ENCODE peak calls at places on chromosomes 5 and 9, in six cellular contexts. E is CD8-positive, alpha-beta T cell; C is gastrocnemius medialis; W is HAP-1; O is hepatocyte; A is heart right ventricle. Q is an unnamed sample.

GRCh38 chr5:16411235-16411634 is 54.4 kb downstream of the ZNF622 start:
- DNase-seq in O (no peak), A (no peak), C (no peak), E (no peak), W (no peak), Q (no peak)

GRCh38 chr9:72554221-72554641 is 32.8 kb downstream of the TMC1 start:
- DNase-seq in E (no peak), A (no peak), O (peak; percentile 56), W (peak; percentile 96), C (no peak), Q (no peak)

GRCh38 chr5:1827410-1828397 is 26.5 kb downstream of the NDUFS6 start:
- DNase-seq in E (peak; percentile 26), C (no peak), W (no peak), A (no peak), O (no peak), Q (no peak)

GRCh38 chr9:132348676-132349075 is 6.1 kb downstream of the SETX start:
- DNase-seq in W (no peak), C (no peak), A (no peak), O (no peak), E (no peak), Q (no peak)

GRCh38 chr5:154517181-154517580 is 39.2 kb upstream of the HAND1 start:
- DNase-seq in A (no peak), O (no peak), E (no peak), C (no peak), W (no peak), Q (no peak)

GRCh38 chr9:4661165-4662095 is 664 bp upstream of the PLPP6 start:
- DNase-seq in A (no peak), W (no peak), O (no peak), C (no peak), E (no peak), Q (no peak)

GRCh38 chr9:123609844-123610243 is 253.8 kb downstream of the CRB2 start:
- DNase-seq in A (no peak), W (no peak), C (no peak), E (no peak), O (no peak), Q (no peak)

GRCh38 chr9:76905984-76906861 is at the start of gene PRUNE2:
- DNase-seq in W (peak; percentile 20), E (no peak), C (peak; percentile 34), A (peak; percentile 19), O (peak; percentile 92), Q (peak; percentile 9)

GRCh38 chr9:90921969-90922368 is 120.3 kb downstream of the SYK start:
- DNase-seq in W (no peak), E (no peak), O (no peak), A (no peak), C (no peak), Q (no peak)

GRCh38 chr5:106127341-106127781 is 1543.4 kb downstream of the EFNA5 start:
- DNase-seq in E (no peak), A (no peak), O (peak; percentile 26), W (no peak), C (no peak), Q (no peak)

GRCh38 chr5:157956271-157956885 is 97.4 kb upstream of the CLINT1 start:
- DNase-seq in A (no peak), E (no peak), O (peak; percentile 35), W (no peak), C (no peak), Q (no peak)

GRCh38 chr5:74994791-74995190 is 57.6 kb downstream of the GCNT4 start:
- DNase-seq in C (no peak), A (no peak), O (no peak), E (no peak), W (no peak), Q (no peak)

GRCh38 chr9:81772144-81772543 is 82.8 kb upstream of the TLE1 start:
- DNase-seq in C (no peak), A (no peak), O (no peak), W (no peak), E (no peak), Q (no peak)

GRCh38 chr5:122252319-122252718 is 59.7 kb upstream of the SNCAIP start:
- DNase-seq in A (no peak), W (no peak), E (no peak), C (no peak), O (peak; percentile 42), Q (no peak)

DNA sequence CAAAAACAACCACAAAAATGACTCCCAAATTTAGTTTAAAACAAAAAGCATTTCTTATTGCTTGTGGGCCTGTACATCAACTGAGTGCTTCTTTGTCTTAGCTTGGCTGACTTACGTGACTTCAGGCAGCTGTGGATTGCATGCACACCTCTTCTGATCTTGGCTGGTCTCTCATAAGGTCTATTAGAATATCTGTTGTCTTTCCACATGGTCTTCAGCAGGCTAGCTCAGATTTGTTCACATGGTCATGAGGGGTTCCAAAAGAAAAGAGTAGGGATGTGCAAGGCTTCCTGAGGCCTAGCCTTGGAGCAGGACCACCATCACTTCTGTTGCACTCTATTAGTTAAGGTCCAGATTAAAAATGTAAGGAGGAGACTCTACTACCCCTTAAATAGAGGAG is 120.1 kb downstream of the LRRC70 start:
- DNase-seq in W (no peak), C (no peak), A (no peak), O (no peak), E (no peak), Q (no peak)
- H3K4me3 ChIP-seq in W (no peak overlapping the region), C (no peak overlapping the region), A (no peak overlapping the region), O (no peak overlapping the region), E (no peak overlapping the region), Q (no peak overlapping the region)

DNA sequence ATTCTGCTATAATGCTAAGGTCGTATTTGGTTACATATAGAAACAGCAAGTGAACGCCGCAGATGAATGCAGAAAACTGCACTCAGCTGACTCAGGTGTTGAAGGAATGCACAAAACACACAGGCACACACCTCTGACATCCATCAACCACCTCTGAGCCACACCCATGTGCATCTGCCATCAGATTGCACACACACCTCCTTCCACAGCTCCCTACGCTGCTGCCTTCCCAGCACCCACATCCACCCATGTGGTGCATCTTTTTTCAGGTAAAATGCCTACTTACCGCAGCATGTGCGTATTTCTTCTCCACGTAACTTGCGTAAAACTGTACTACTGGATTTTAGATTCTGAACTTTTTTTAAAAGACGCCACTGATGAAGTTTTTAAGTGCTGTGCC is 7.1 kb downstream of the STK10 start:
- DNase-seq in E (peak; percentile 82), C (no peak), W (no peak), O (no peak), A (no peak), Q (no peak)
- H3K4me3 ChIP-seq in E (no peak overlapping the region), C (no peak overlapping the region), W (no peak overlapping the region), O (no peak overlapping the region), A (no peak overlapping the region), Q (no peak overlapping the region)

GRCh38 chr9:16450578-16450977 is 419.9 kb downstream of the BNC2 start:
- DNase-seq in W (no peak), E (no peak), O (no peak), A (no peak), C (no peak), Q (no peak)
- H3K4me3 ChIP-seq in W (no peak overlapping the region), E (no peak overlapping the region), O (no peak overlapping the region), A (no peak overlapping the region), C (no peak overlapping the region), Q (no peak overlapping the region)

GRCh38 chr9:14320272-14321245 is 6.6 kb upstream of the NFIB start:
- DNase-seq in E (no peak), A (no peak), W (peak; percentile 60), C (peak; percentile 60), O (no peak), Q (no peak)
- H3K4me3 ChIP-seq in E (no peak overlapping the region), A (peak overlapping the region; percentile 75), W (peak overlapping the region; percentile 44), C (peak overlapping the region; percentile 69), O (peak overlapping the region; percentile 43), Q (no peak overlapping the region)

GRCh38 chr9:126171641-126172040 is 155.0 kb upstream of the MVB12B start:
- DNase-seq in W (no peak), C (no peak), O (no peak), A (no peak), E (no peak), Q (no peak)

GRCh38 chr9:126166866-126167265 is 159.8 kb upstream of the MVB12B start:
- DNase-seq in O (no peak), E (no peak), W (no peak), A (no peak), C (no peak), Q (no peak)

GRCh38 chr9:126173401-126173800 is 153.2 kb upstream of the MVB12B start:
- DNase-seq in E (no peak), C (no peak), A (no peak), W (no peak), O (no peak), Q (no peak)

GRCh38 chr9:126169736-126170135 is 156.9 kb upstream of the MVB12B start:
- DNase-seq in W (no peak), C (no peak), E (no peak), A (no peak), O (no peak), Q (no peak)

GRCh38 chr9:126170286-126170823 is 156.3 kb upstream of the MVB12B start:
- DNase-seq in A (no peak), C (no peak), W (no peak), E (no peak), O (no peak), Q (no peak)
- H3K4me3 ChIP-seq in A (no peak overlapping the region), C (no peak overlapping the region), W (no peak overlapping the region), E (no peak overlapping the region), O (no peak overlapping the region), Q (no peak overlapping the region)

Q was measured in Jurkat, Clone E6-1.